ENCODE peak calls at places on chromosomes 7 and 10, in five cellular contexts. W is fibroblast of pulmonary artery, Y is small intestine, F is GM23338, J is lower lobe of right lung. E is an unnamed sample.

GRCh38 chr7:54774785-54775740 is 16.1 kb upstream of the SEC61G start:
- DNase-seq in W (no peak), Y (no peak), F (no peak), J (no peak), E (no peak)

GRCh38 chr7:877312-878232 is 1.2 kb downstream of the GET4 start:
- DNase-seq in W (no peak), Y (peak; percentile 55), F (peak; percentile 55), J (no peak), E (peak; percentile 44)

GRCh38 chr10:23053036-23053435 is 42.3 kb upstream of the MSRB2 start:
- DNase-seq in W (peak; percentile 75), Y (peak; percentile 12), F (peak; percentile 69), J (peak; percentile 61), E (peak; percentile 94)

GRCh38 chr10:122173766-122174435 is 97.2 kb upstream of the BTBD16 start:
- DNase-seq in W (no peak), Y (no peak), F (no peak), J (no peak), E (no peak)

GRCh38 chr10:101453791-101454718 is 100.1 kb downstream of the BTRC start:
- DNase-seq in W (no peak), Y (no peak), F (no peak), J (no peak), E (no peak)

GRCh38 chr7:115911466-115911865 is 119.1 kb downstream of the TFEC start:
- DNase-seq in W (no peak), Y (peak; percentile 5), F (no peak), J (no peak), E (no peak)

GRCh38 chr10:88754272-88754671 is 5.5 kb upstream of the LIPN start:
- DNase-seq in W (peak; percentile 31), Y (no peak), F (no peak), J (no peak), E (no peak)

GRCh38 chr10:102413053-102413705 is 5.4 kb downstream of the PSD start:
- DNase-seq in W (no peak), Y (no peak), F (peak; percentile 79), J (no peak), E (peak; percentile 67)

GRCh38 chr7:10727636-10728035 is 246.0 kb upstream of the PHF14 start:
- DNase-seq in W (no peak), Y (no peak), F (no peak), J (no peak), E (no peak)

GRCh38 chr10:100037758-100038315 is 28.1 kb upstream of the DNMBP start:
- DNase-seq in W (no peak), Y (peak; percentile 59), F (no peak), J (no peak), E (no peak)

GRCh38 chr10:58950618-58951017 is 225.8 kb upstream of the PHYHIPL start:
- DNase-seq in W (no peak), Y (no peak), F (no peak), J (no peak), E (no peak)

GRCh38 chr10:30749368-30749767 is 119.8 kb upstream of the LYZL2 start:
- DNase-seq in W (no peak), Y (no peak), F (no peak), J (no peak), E (no peak)

GRCh38 chr10:44253769-44254462 is 131.0 kb downstream of the CXCL12 start:
- DNase-seq in W (peak; percentile 95), Y (peak; percentile 17), F (no peak), J (peak; percentile 65), E (no peak)

GRCh38 chr10:61877882-61878281 is 23.6 kb upstream of the ARID5B start:
- DNase-seq in W (no peak), Y (no peak), F (no peak), J (no peak), E (no peak)

GRCh38 chr10:71852335-71852937 is 1.4 kb upstream of the PSAP start:
- DNase-seq in W (no peak), Y (peak; percentile 68), F (no peak), J (peak; percentile 85), E (no peak)

GRCh38 chr7:1442355-1443124 is 16.7 kb downstream of the MICALL2 start:
- DNase-seq in W (no peak), Y (no peak), F (no peak), J (no peak), E (no peak)

GRCh38 chr10:70410608-70411007 is 6.7 kb downstream of the EIF4EBP2 start:
- DNase-seq in W (no peak), Y (no peak), F (no peak), J (no peak), E (no peak)

GRCh38 chr10:70404906-70405824 is 1.2 kb downstream of the EIF4EBP2 start:
- DNase-seq in W (peak; percentile 98), Y (peak; percentile 92), F (peak; percentile 52), J (peak; percentile 82), E (peak; percentile 79)

GRCh38 chr10:70412356-70412755 is 8.4 kb downstream of the EIF4EBP2 start:
- DNase-seq in W (no peak), Y (no peak), F (no peak), J (no peak), E (no peak)

GRCh38 chr10:70404036-70404905 is at the start of gene EIF4EBP2:
- DNase-seq in W (peak; percentile 96), Y (peak; percentile 95), F (peak; percentile 96), J (peak; percentile 97), E (peak; percentile 97)

DNA sequence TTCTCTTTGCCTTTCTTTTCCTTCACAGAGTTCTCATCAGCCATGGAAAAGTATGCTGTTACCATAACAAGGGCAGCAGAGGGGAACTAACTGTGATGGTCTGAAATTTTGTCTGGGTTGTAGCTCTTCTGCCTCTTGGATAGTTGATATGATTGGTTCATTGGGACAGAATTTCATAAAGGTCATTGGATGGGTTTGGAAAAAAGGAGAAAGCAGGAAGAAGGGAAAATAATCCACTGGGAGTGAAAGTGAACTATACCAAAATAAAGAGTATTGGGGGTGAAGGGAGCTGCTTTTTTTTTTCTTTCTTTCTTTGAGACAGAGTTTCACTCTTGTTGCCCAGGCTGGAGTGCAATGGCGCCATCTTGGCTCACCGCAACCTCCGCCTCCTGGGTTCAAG is 5.8 kb downstream of the EIF4EBP2 start:
- DNase-seq in W (no peak), Y (no peak), F (no peak), J (no peak), E (no peak)
- H3K4me3 ChIP-seq in W (no peak overlapping the region), Y (no peak overlapping the region), F (no peak overlapping the region), J (no peak overlapping the region), E (no peak overlapping the region)

GRCh38 chr10:110932505-110933180 is 13.2 kb downstream of the SHOC2 start:
- DNase-seq in W (no peak), Y (no peak), F (no peak), J (no peak), E (peak; percentile 73)

GRCh38 chr10:110931769-110932381 is 12.5 kb downstream of the SHOC2 start:
- DNase-seq in W (no peak), Y (no peak), F (no peak), J (no peak), E (peak; percentile 37)

GRCh38 chr10:110923856-110924493 is 4.6 kb downstream of the SHOC2 start:
- DNase-seq in W (no peak), Y (peak; percentile 87), F (no peak), J (no peak), E (no peak)

GRCh38 chr10:110927461-110927860 is 8.1 kb downstream of the SHOC2 start:
- DNase-seq in W (no peak), Y (no peak), F (no peak), J (no peak), E (no peak)
- H3K4me3 ChIP-seq in W (no peak overlapping the region), Y (no peak overlapping the region), F (no peak overlapping the region), J (no peak overlapping the region), E (no peak overlapping the region)

DNA sequence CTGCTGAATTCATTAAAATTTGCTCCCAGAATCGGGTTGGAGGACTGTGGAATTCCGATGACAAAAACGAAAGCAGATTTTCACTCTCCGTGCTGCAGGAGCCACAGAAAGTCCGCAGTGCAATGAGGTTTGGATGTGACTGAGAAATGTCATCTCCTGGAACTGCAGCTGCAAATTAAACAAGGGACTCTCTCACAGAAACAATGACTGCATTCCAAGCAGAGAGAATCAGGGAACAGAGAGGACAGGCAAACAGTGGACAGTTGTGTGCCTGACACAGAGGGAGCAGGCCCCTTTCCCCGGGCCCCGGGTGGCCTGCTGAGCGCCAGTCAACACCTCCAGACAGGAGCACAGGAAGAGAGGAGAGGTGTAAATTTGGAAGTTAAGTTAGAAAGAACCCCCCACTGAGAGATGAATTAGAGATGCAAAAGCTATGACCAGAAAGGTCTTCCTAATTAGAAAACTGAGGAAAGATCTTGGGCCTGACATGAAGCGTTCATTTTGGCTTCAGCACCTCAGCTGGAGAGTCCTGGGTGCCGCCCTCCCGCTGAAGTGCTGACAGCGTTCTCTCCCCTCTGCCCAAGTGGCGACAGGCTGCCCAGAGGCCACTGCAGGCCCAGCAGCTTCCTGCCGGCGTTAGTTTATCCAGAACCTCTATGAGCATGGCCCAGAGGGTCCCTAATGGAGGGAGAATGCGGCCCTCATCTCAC is 108.8 kb downstream of the C10orf90 start:
- DNase-seq in W (no peak), Y (no peak), F (peak; percentile 32), J (no peak), E (peak; percentile 95)
- H3K4me3 ChIP-seq in W (peak overlapping the region; percentile 27), Y (no peak overlapping the region), F (no peak overlapping the region), J (no peak overlapping the region), E (no peak overlapping the region)

DNA sequence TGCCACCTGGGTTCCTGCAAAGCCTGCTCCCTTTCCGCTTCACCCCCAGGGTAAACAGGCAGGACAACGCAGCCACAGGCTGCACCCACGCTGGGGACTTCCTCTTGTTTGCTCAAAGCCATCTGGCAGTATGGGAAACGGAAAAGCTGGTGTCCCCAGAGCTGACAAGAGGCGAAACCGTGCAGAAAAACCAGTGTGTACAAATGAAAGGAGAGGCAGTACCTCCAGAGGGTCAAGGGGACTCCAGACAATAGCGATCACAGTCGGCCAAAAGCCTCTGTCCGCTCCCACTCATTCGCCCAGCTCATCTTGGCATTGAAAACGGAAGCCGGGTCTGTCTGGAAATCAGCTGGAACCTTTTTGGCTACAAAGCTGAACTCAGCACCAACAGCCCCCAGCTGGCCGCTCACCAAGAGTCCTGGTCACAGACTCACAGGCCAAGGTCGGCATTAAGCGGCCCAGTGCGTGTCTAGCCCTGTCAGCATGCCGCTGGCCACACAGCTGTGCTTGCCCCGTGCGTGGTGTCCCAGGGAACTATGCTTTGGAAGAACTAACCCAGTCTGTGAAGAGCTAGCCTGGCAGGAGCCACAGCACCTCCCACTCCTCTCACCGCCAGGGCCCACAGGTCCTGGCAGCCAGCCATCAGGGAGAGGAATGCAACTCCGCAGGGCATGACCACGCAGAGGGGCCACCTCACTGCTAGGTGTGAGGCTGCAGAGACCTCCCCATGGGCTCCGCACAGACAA is 10.4 kb downstream of the TNS3 start:
- DNase-seq in W (peak; percentile 96), Y (peak; percentile 72), F (no peak), J (peak; percentile 83), E (peak; percentile 37)
- H3K4me3 ChIP-seq in W (no peak overlapping the region), Y (no peak overlapping the region), F (no peak overlapping the region), J (peak overlapping the region; percentile 33), E (no peak overlapping the region)

E was measured in mesendoderm.